ENCODE peak calls at places on chromosomes 7 and 10, in four cellular contexts. T is H1, I is A549, N is mammary epithelial cell. X is an unnamed sample.

GRCh38 chr7:157884461-157885062 is 547.8 kb downstream of the DNAJB6 start:
- DNase-seq in T (no peak), I (no peak), N (no peak), X (no peak)

GRCh38 chr10:87925570-87925969 is 62.1 kb downstream of the PTEN start:
- DNase-seq in T (no peak), I (no peak), N (peak; percentile 24), X (peak; percentile 72)

GRCh38 chr10:61832866-61833481 is 68.5 kb upstream of the ARID5B start:
- DNase-seq in T (no peak), I (no peak), N (no peak), X (no peak)

GRCh38 chr7:6205921-6206660 is 66.3 kb downstream of the CYTH3 start:
- DNase-seq in T (no peak), I (no peak), N (no peak), X (no peak)

GRCh38 chr7:82789883-82790609 is 346.5 kb upstream of the CACNA2D1 start:
- DNase-seq in T (no peak), I (no peak), N (no peak), X (no peak)

GRCh38 chr7:70694357-70694908 is 437.5 kb upstream of the GALNT17 start:
- DNase-seq in T (no peak), I (no peak), N (peak; percentile 42), X (no peak)

GRCh38 chr7:125934539-125934938 is 1004.9 kb upstream of the POT1 start:
- DNase-seq in T (no peak), I (no peak), N (peak; percentile 68), X (no peak)

GRCh38 chr7:93165447-93165846 is 17.3 kb upstream of the SAMD9L start:
- DNase-seq in T (no peak), I (no peak), N (peak; percentile 56), X (no peak)

GRCh38 chr10:68517188-68517587 is 10.1 kb downstream of the SLC25A16 start:
- DNase-seq in T (no peak), I (no peak), N (no peak), X (no peak)

GRCh38 chr7:34362621-34363020 is 295.4 kb upstream of the NPSR1 start:
- DNase-seq in T (no peak), I (no peak), N (no peak), X (no peak)

GRCh38 chr7:33339074-33339805 is 209.9 kb downstream of the BBS9 start:
- DNase-seq in T (no peak), I (no peak), N (no peak), X (peak; percentile 20)

GRCh38 chr7:151115121-151115835 is 29.0 kb downstream of the AGAP3 start:
- DNase-seq in T (no peak), I (no peak), N (peak; percentile 26), X (peak; percentile 15)

GRCh38 chr7:104264281-104264680 is 56.5 kb upstream of the ORC5 start:
- DNase-seq in T (no peak), I (no peak), N (peak; percentile 65), X (no peak)

GRCh38 chr10:70714961-70715360 is 42.7 kb downstream of the ADAMTS14 start:
- DNase-seq in T (no peak), I (no peak), N (no peak), X (no peak)

GRCh38 chr10:131226831-131227740 is 84.4 kb downstream of the TCERG1L start:
- DNase-seq in T (no peak), I (no peak), N (no peak), X (no peak)

GRCh38 chr7:8590791-8591190 is 157.4 kb downstream of the NXPH1 start:
- DNase-seq in T (no peak), I (no peak), N (no peak), X (no peak)

GRCh38 chr10:22252286-22252800 is 34.5 kb upstream of the EBLN1 start:
- DNase-seq in T (no peak), I (no peak), N (peak; percentile 28), X (peak; percentile 26)

GRCh38 chr10:114239117-114239993 is at the start of gene VWA2:
- DNase-seq in T (no peak), I (peak; percentile 38), N (no peak), X (peak; percentile 16)

GRCh38 chr7:39667354-39667923 is 44.1 kb downstream of the RALA start:
- DNase-seq in T (no peak), I (no peak), N (no peak), X (no peak)

GRCh38 chr7:13560441-13560840 is 429.0 kb downstream of the ETV1 start:
- DNase-seq in T (no peak), I (no peak), N (peak; percentile 32), X (no peak)

GRCh38 chr10:75417522-75417927 is 13.9 kb upstream of the LRMDA start:
- DNase-seq in T (peak; percentile 79), I (no peak), N (no peak), X (no peak)
- H3K4me2 ChIP-seq in T (peak overlapping the region; percentile 45), I (peak overlapping the region; percentile 19), N (no peak overlapping the region), X (no peak overlapping the region)

GRCh38 chr10:19785366-19785765 is 30.9 kb upstream of the PLXDC2 start:
- DNase-seq in T (no peak), I (no peak), N (no peak), X (no peak)

GRCh38 chr10:19778996-19779395 is 37.2 kb upstream of the PLXDC2 start:
- DNase-seq in T (no peak), I (no peak), N (no peak), X (no peak)

GRCh38 chr10:19788075-19788686 is 28.1 kb upstream of the PLXDC2 start:
- DNase-seq in T (no peak), I (no peak), N (peak; percentile 20), X (peak; percentile 40)

GRCh38 chr10:19783721-19784120 is 32.5 kb upstream of the PLXDC2 start:
- DNase-seq in T (no peak), I (no peak), N (no peak), X (no peak)

DNA sequence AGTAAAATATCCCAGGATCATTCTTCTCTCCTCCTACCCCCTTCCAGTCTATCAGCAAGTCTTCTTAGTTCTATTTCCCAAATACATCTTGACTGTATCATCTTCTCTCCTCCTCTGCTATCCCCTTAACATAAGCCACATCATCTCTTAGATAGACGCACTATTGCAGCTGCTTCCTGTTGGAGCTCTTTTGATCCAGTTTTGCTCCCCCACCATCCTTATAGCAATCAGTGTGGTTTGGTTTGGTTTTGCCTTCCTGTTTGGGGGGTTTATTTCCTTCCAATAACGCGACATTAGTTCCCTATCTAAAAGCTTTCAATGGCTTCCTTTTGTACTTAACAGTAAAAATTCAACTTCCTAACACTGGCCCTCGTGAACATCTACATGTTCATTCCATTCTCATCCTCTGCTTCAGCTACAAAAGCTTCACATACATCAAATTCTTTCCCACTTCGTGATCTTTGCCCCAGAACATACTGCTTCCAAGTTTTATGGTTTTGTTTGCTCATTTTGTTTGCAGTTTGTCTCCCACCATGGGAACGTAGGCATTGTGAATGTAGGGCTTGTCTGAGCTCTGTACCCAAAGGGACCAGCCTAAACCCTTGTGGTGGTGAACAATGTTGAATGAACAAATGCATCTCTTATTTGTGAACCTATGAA is 33.7 kb upstream of the PLXDC2 start:
- DNase-seq in T (no peak), I (no peak), N (no peak), X (no peak)
- H3K4me2 ChIP-seq in T (no peak overlapping the region), I (no peak overlapping the region), N (no peak overlapping the region), X (no peak overlapping the region)

DNA sequence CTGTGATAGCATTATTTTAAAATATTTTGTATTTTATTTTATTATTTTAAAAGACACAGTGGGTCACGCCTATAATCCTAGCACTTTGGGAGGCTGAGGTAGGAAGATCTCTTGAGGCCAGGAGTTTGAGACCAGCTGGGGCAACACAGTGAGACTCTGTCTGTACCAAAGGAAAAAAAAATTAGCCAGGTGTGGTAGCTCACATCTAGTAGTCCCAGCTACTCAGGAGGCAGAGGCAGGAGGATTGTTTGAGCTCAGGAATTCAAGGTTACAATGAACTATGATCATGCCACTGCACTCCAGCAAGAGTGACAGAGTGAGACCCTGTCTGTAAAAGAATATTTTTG is 37.1 kb downstream of the FBXL13 start:
- DNase-seq in T (no peak), I (no peak), N (no peak), X (no peak)
- H3K4me2 ChIP-seq in T (no peak overlapping the region), I (no peak overlapping the region), N (no peak overlapping the region), X (no peak overlapping the region)

GRCh38 chr10:118939216-118940007 is 90.1 kb upstream of the NANOS1 start:
- DNase-seq in T (no peak), I (no peak), N (no peak), X (no peak)
- H3K4me2 ChIP-seq in T (no peak overlapping the region), I (no peak overlapping the region), N (no peak overlapping the region), X (no peak overlapping the region)

GRCh38 chr7:73999664-74000420 is 28.1 kb upstream of the ELN start:
- DNase-seq in T (no peak), I (no peak), N (no peak), X (peak; percentile 82)
- H3K4me2 ChIP-seq in T (no peak overlapping the region), I (no peak overlapping the region), N (no peak overlapping the region), X (no peak overlapping the region)

GRCh38 chr10:13612654-13613373 is 26.0 kb downstream of the PRPF18 start:
- DNase-seq in T (no peak), I (no peak), N (no peak), X (no peak)

GRCh38 chr10:13604641-13605040 is 17.9 kb downstream of the PRPF18 start:
- DNase-seq in T (no peak), I (no peak), N (no peak), X (no peak)

GRCh38 chr10:13613519-13613918 is 26.8 kb downstream of the PRPF18 start:
- DNase-seq in T (no peak), I (peak; percentile 13), N (no peak), X (peak; percentile 60)

DNA sequence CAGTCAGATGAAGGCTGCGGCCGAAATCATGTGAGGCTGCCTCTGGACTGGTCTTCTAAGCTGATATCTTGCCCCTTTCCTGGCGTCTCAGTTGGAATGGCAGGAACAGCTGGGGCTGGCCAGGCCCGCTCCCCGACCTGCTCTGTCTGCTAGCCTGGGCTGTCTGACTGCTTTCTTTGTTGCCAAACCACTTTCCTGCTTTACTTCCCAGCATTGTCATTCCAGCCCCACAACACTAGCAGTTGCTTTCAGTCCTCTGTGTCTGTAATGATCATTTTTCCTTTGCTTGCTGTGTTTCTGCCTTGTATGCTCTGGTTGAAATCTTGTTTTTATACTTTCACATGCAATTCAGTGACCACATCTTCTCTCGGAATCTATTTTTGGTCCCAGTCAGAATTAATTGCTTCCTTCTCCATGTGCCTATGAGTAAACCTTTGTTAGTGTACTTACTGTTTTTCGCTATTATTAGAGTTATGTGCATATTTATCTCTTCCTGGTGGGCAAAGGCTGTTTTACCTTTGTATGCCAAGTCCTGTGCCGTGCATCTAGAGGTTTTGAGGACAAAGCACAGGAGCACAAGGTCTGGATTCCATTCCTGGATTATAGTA is 21.6 kb downstream of the PRPF18 start:
- DNase-seq in T (no peak), I (no peak), N (no peak), X (peak; percentile 80)
- H3K4me2 ChIP-seq in T (no peak overlapping the region), I (no peak overlapping the region), N (no peak overlapping the region), X (no peak overlapping the region)

GRCh38 chr10:124106241-124106905 is 13.0 kb upstream of the CHST15 start:
- DNase-seq in T (no peak), I (peak; percentile 44), N (peak; percentile 92), X (peak; percentile 97)
- H3K4me2 ChIP-seq in T (no peak overlapping the region), I (peak overlapping the region; percentile 61), N (peak overlapping the region; percentile 77), X (peak overlapping the region; percentile 42)

DNA sequence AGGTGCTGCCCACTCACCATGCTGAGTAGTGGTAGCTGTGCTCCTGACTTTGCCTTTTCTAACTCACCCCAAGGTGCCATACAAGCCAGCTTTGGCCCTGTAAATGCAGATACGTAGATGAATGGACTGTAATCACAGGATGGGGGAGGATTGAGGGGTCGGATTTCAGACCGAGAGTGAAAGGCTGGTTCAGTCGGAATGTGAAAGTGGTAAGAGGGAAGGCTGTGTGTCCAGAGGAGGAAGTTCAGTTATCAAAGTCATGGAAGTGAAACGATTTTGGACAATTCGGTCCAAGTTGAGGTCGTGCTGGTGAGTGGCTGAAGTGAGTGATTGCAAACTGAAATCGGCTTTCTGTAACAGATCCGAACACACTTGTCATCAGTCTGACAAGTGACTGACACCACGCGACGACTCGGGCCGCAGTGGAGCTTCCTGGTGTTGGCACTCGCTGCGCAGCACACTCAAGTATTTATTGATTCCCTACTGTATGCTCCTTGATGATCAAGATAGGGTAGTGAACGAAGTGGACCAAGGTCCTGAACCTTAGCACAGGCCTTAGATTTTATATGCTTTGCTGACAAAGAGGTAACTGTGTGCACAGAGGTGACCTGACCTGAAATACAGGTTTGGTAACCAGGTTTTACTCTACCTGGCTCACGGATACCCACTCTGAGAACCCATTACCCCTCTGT is 10.5 kb downstream of the ZNF282 start:
- DNase-seq in T (no peak), I (no peak), N (no peak), X (no peak)
- H3K4me2 ChIP-seq in T (peak overlapping the region; percentile 40), I (no peak overlapping the region), N (no peak overlapping the region), X (no peak overlapping the region)